ENCODE peak calls at places on chromosomes 7 and 10, in seven cellular contexts. N is colonic mucosa, V is BE2C, E is keratinocyte, K is sigmoid colon, Q is kidney, J is PC-9. D is an unnamed sample. For H3K4me1, the result is how much of the 10 kb centered on the place peaks cover.

GRCh38 chr7:70776627-70777101 is 355.3 kb upstream of the GALNT17 start:
- DNase-seq in N (no peak), V (no peak), E (no peak), K (no peak), Q (no peak), J (no peak), D (no peak)

GRCh38 chr10:47371629-47372485 is 12.2 kb downstream of the ZNF488 start:
- DNase-seq in N (peak), V (no peak), E (no peak), K (no peak), Q (peak), J (no peak), D (no peak)

GRCh38 chr7:131173148-131173890 is 154.4 kb upstream of the MKLN1 start:
- DNase-seq in N (no peak), V (no peak), E (no peak), K (no peak), Q (no peak), J (peak), D (no peak)

GRCh38 chr7:155603858-155604503 is 40.5 kb upstream of the RBM33 start:
- DNase-seq in N (no peak), V (no peak), E (no peak), K (no peak), Q (peak), J (no peak), D (no peak)

GRCh38 chr7:135976312-135977019 is 693 bp downstream of the MTPN start:
- DNase-seq in N (peak), V (peak), E (no peak), K (no peak), Q (no peak), J (peak), D (peak)

GRCh38 chr10:82691211-82691610 is 816.2 kb downstream of the NRG3 start:
- DNase-seq in N (no peak), V (peak), E (no peak), K (no peak), Q (no peak), J (no peak), D (no peak)

GRCh38 chr10:114691442-114691941 is 33.4 kb upstream of the ABLIM1 start:
- DNase-seq in N (no peak), V (no peak), E (no peak), K (no peak), Q (no peak), J (no peak), D (no peak)

GRCh38 chr10:49359349-49360231 is 36.3 kb downstream of the DRGX start:
- DNase-seq in N (no peak), V (peak), E (no peak), K (no peak), Q (no peak), J (no peak), D (no peak)

GRCh38 chr7:136925049-136925448 is 56.6 kb downstream of the CHRM2 start:
- DNase-seq in N (no peak), V (no peak), E (no peak), K (no peak), Q (no peak), J (no peak), D (no peak)

GRCh38 chr7:56009695-56010094 is 41.5 kb downstream of the PSPH start:
- DNase-seq in N (peak), V (no peak), E (no peak), K (no peak), Q (no peak), J (no peak), D (no peak)

GRCh38 chr10:2210083-2210482 is 472.8 kb upstream of the ADARB2 start:
- DNase-seq in N (no peak), V (no peak), E (no peak), K (no peak), Q (no peak), J (no peak), D (no peak)

GRCh38 chr7:142494021-142494420 is 236.2 kb upstream of the PRSS58 start:
- DNase-seq in N (no peak), V (no peak), E (no peak), K (no peak), Q (no peak), J (no peak), D (no peak)

GRCh38 chr7:17084166-17084475 is 202.3 kb upstream of the AGR3 start:
- DNase-seq in N (no peak), V (no peak), E (no peak), K (no peak), Q (no peak), J (no peak), D (no peak)

GRCh38 chr7:1569440-1569832 is 396 bp downstream of the PSMG3 start:
- DNase-seq in N (peak), V (no peak), E (no peak), K (no peak), Q (no peak), J (no peak), D (no peak)

GRCh38 chr7:16753932-16754571 is 497 bp downstream of the TSPAN13 start:
- DNase-seq in N (peak), V (peak), E (no peak), K (no peak), Q (peak), J (peak), D (peak)

GRCh38 chr7:70156052-70156451 is 557.8 kb downstream of the AUTS2 start:
- DNase-seq in N (no peak), V (no peak), E (no peak), K (no peak), Q (no peak), J (no peak), D (peak)

GRCh38 chr7:140581411-140581810 is 59.2 kb downstream of the DENND2A start:
- DNase-seq in N (no peak), V (no peak), E (no peak), K (no peak), Q (no peak), J (no peak), D (no peak)

GRCh38 chr7:4753610-4754432 is 21.6 kb upstream of the AP5Z1 start:
- DNase-seq in N (peak), V (peak), E (no peak), K (peak), Q (peak), J (peak), D (peak)

GRCh38 chr10:36788152-36788551 is 337.2 kb upstream of the ANKRD30A start:
- DNase-seq in N (no peak), V (no peak), E (no peak), K (no peak), Q (no peak), J (no peak), D (no peak)

GRCh38 chr10:77899080-77899477 is 27.5 kb downstream of the DLG5 start:
- DNase-seq in N (peak), V (no peak), E (peak), K (no peak), Q (no peak), J (peak), D (peak)

GRCh38 chr10:117215079-117215478 is 17.8 kb downstream of the KCNK18 start:
- DNase-seq in N (no peak), V (no peak), E (no peak), K (no peak), Q (no peak), J (no peak), D (no peak)

GRCh38 chr7:95527033-95527775 is 41.5 kb downstream of the ASB4 start:
- DNase-seq in N (peak), V (peak), E (no peak), K (peak), Q (no peak), J (peak), D (peak)

GRCh38 chr7:80637911-80638765 is at the start of gene CD36:
- DNase-seq in N (no peak), V (no peak), E (no peak), K (no peak), Q (no peak), J (no peak), D (peak)

GRCh38 chr10:117492504-117492903 is 50.0 kb upstream of the EMX2 start:
- DNase-seq in N (no peak), V (no peak), E (no peak), K (no peak), Q (no peak), J (no peak), D (no peak)

GRCh38 chr7:142240546-142240945 is 17.3 kb downstream of the PRSS58 start:
- DNase-seq in N (no peak), V (no peak), E (no peak), K (no peak), Q (no peak), J (no peak), D (no peak)

GRCh38 chr10:12717981-12718707 is 283.4 kb downstream of the CCDC3 start:
- DNase-seq in N (no peak), V (no peak), E (no peak), K (no peak), Q (no peak), J (no peak), D (no peak)

GRCh38 chr10:76324283-76324682 is 892.9 kb downstream of the LRMDA start:
- DNase-seq in N (peak), V (no peak), E (no peak), K (peak), Q (no peak), J (peak), D (peak)

GRCh38 chr7:29236649-29237048 is 42.1 kb downstream of the CHN2 start:
- DNase-seq in N (no peak), V (no peak), E (no peak), K (no peak), Q (no peak), J (no peak), D (no peak)

GRCh38 chr7:84506151-84506550 is 311.6 kb upstream of the SEMA3A start:
- DNase-seq in N (no peak), V (no peak), E (no peak), K (no peak), Q (no peak), J (no peak), D (no peak)

GRCh38 chr10:46096426-46096825 is 50.4 kb upstream of the MSMB start:
- DNase-seq in N (no peak), V (no peak), E (no peak), K (no peak), Q (no peak), J (no peak), D (no peak)

GRCh38 chr7:44541876-44542610 is 913 bp upstream of the NPC1L1 start:
- DNase-seq in N (no peak), V (no peak), E (no peak), K (no peak), Q (no peak), J (no peak), D (peak)

GRCh38 chr7:2258661-2259365 is 16.8 kb downstream of the NUDT1 start:
- DNase-seq in N (no peak), V (no peak), E (no peak), K (no peak), Q (no peak), J (no peak), D (no peak)

GRCh38 chr7:141218941-141219340 is 145.1 kb downstream of the TMEM178B start:
- DNase-seq in N (no peak), V (no peak), E (no peak), K (no peak), Q (no peak), J (no peak), D (no peak)

GRCh38 chr7:96354881-96355280 is 33.0 kb upstream of the SLC25A13 start:
- DNase-seq in N (no peak), V (no peak), E (no peak), K (no peak), Q (no peak), J (no peak), D (no peak)

GRCh38 chr10:121926157-121926556 is 1.7 kb downstream of the ATE1 start:
- DNase-seq in N (no peak), V (no peak), E (no peak), K (no peak), Q (no peak), J (no peak), D (no peak)
- H3K4me3 ChIP-seq in N (peak), V (peak), E (no peak), K (peak), Q (peak), J (peak), D (no peak)

GRCh38 chr10:63206576-63206975 is 73.4 kb downstream of the NRBF2 start:
- DNase-seq in N (no peak), V (no peak), E (no peak), K (no peak), Q (no peak), J (no peak), D (no peak)
- H3K4me1 ChIP-seq in N (under half), V (under half), E (under half), K (under half), Q (under half), J (under half), D (under half)

DNA sequence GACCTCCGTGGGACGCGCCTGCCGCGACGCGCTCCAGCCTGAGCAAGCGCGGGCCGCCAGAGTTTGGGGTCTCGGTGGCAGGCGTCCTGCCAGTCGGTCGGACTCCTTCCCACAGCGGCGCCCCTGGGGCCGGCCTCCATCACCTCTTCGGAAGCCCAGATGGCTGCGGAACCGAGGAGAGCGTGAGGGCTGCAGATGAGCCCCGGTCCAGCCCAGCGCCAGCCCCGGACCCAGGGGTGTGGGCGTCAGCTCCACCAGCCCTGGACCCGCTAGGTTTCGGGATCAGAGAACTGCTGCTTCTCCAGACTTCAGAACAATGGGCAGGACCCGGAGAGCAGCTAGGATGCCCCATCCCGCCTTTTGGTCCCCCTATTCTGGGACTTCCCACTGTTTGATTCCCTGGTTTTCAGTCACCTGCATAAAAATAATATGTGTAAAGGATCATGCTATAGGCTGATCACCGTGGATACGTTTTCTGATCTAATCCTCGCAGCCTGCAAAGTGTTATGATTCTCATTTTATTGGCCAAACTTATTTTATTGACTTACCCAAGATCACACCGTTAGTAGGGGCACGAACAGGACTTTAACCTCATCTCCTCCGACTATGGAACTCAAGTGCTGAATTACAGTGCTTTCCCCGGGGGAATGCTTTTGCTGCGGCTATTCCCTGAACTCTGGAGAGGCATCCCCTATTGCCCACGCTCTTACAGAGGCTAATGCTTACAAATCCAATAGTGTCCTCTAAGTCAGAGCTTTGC is 2.8 kb downstream of the CYP26C1 start:
- DNase-seq in N (no peak), V (no peak), E (no peak), K (no peak), Q (peak), J (no peak), D (no peak)
- H3K4me3 ChIP-seq in N (peak), V (no peak), E (no peak), K (no peak), Q (no peak), J (no peak), D (no peak)

DNA sequence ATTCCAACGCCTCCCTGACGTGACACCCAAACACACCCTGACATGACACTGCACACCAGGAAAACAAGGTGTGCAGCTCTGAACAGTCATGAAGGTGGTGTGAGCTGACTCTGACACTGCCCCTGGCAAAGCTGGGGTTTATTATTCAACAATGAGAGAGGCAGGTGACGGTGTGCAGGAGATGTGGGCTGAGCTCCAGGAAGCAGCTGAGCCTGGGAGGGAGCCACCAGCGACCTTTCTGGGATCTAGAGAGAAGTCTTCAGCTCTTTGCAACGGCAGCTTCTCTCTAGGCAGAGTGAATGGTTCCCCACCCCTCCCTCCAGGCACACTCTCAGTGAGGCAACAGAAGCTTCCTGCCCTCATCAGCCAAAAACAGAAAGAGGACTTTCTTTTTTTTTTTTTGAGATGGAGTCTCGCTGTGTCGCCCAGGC is 65.6 kb downstream of the SH3PXD2A start:
- DNase-seq in N (peak), V (no peak), E (peak), K (no peak), Q (no peak), J (peak), D (peak)
- H3K4me1 ChIP-seq in N (under half), V (under half), E (half or more), K (under half), Q (under half), J (under half), D (under half)

GRCh38 chr7:27185013-27185707 is at the start of gene HOXA11:
- DNase-seq in N (peak), V (no peak), E (no peak), K (peak), Q (peak), J (no peak), D (no peak)

GRCh38 chr7:27182285-27182827 is 2.7 kb downstream of the HOXA11 start:
- DNase-seq in N (no peak), V (no peak), E (no peak), K (peak), Q (peak), J (no peak), D (no peak)

GRCh38 chr7:27182861-27183681 is 2.0 kb downstream of the HOXA11 start:
- DNase-seq in N (no peak), V (no peak), E (no peak), K (peak), Q (peak), J (no peak), D (no peak)

GRCh38 chr7:27184342-27185012 is 555 bp downstream of the HOXA11 start:
- DNase-seq in N (no peak), V (no peak), E (no peak), K (peak), Q (peak), J (peak), D (no peak)

DNA sequence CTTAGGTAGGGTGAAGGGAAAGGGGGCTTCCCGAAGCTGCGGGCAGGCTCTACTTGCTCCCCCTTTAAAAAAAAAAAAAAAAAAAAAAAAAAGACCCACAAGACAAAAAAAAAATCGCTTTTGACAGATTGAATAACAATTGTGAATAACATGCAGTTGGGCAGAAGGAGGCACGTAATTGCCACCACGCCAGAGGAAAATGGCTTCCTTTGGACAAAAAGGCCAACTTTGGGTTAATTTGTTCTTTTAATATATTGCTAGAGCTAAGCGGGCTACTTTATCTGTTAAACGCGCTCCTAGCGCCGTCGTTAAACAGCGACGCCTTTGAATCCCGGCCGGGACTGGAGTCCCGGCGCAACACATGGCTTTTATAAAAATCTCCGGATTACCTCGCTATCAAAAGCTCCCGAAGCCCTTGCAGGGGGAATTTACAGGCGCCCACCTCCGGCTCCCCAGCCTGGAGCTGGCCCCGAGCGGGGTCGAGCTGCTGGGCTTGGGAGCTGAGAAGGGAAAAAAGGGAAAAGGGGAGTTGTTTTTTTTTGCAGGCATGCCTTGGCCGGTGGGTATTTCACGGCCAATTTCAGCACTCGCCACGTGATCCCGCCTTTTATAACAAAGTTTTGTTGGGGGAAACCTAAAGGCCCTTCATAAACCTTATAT is 1.2 kb downstream of the HOXA11 start:
- DNase-seq in N (no peak), V (no peak), E (no peak), K (peak), Q (peak), J (no peak), D (no peak)
- H3K4me3 ChIP-seq in N (peak), V (peak), E (peak), K (peak), Q (peak), J (peak), D (peak)

DNA sequence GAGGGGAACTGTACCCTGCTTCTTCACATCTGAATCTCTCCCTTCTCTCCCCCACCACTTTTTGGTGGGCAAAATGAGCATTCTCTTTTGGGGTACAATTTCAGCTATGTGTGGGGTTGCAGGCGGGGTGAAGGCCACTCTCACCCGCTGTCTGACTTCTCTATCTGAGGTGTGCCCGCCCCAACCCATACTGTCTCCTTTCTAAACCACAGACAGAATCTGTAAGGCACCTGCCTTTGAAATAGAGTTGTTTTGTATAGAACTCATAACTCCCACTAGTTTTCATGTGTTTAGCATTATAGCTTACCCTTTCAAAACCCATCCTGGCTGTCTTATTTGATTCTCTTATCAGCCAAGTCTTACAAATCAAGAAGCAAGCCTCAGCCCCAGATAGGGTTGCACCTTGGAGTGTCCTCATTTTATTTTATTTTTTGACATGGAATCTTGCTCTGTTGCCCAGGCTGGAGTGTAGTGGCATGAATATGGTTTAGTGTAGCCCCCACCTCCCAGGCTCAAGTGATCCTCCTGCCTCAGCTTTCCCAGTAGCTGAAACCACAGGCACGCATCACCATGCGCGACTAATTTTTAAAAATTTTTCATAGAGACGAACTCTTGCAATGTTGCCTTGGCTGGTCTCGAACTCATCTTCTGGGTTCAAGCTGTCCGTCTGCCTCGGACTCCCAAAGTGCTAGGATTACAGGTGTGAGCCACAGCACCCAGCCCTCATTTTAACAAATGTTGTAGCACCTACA is 11.9 kb downstream of the TSPAN14 start:
- DNase-seq in N (no peak), V (no peak), E (no peak), K (no peak), Q (no peak), J (no peak), D (no peak)
- H3K4me1 ChIP-seq in N (under half), V (under half), E (half or more), K (half or more), Q (half or more), J (half or more), D (under half)

GRCh38 chr10:506451-507354 is 182.8 kb downstream of the DIP2C start:
- DNase-seq in N (no peak), V (no peak), E (no peak), K (peak), Q (peak), J (no peak), D (no peak)

GRCh38 chr10:505459-505858 is 184.0 kb downstream of the DIP2C start:
- DNase-seq in N (no peak), V (no peak), E (no peak), K (peak), Q (peak), J (no peak), D (no peak)

GRCh38 chr10:507355-507699 is 182.1 kb downstream of the DIP2C start:
- DNase-seq in N (no peak), V (no peak), E (no peak), K (peak), Q (peak), J (no peak), D (no peak)

GRCh38 chr10:504131-504611 is 185.3 kb downstream of the DIP2C start:
- DNase-seq in N (no peak), V (no peak), E (no peak), K (peak), Q (peak), J (no peak), D (no peak)

GRCh38 chr10:504806-505205 is 184.7 kb downstream of the DIP2C start:
- DNase-seq in N (no peak), V (no peak), E (no peak), K (peak), Q (no peak), J (no peak), D (no peak)
- H3K4me3 ChIP-seq in N (no peak), V (no peak), E (no peak), K (no peak), Q (no peak), J (no peak), D (no peak)

D was measured in small intestine.